ENCODE peak calls at places on chromosomes 5 and 9, in six cellular contexts. One of them, this sample, is unnamed. For H3K9me3, the result is how much of the 10 kb centered on the place peaks cover.

GRCh38 chr9:80556631-80557030 is 984.9 kb downstream of the TLE4 start:
- DNase-seq in heart right ventricle: no peak
- DNase-seq in endodermal cell: no peak
- DNase-seq in PC-3: peak
- DNase-seq in tibial artery: no peak
- DNase-seq in ovary: no peak
- DNase-seq in this sample: no peak

GRCh38 chr5:167296680-167297079 is 994.8 kb upstream of the WWC1 start:
- DNase-seq in PC-3: no peak
- DNase-seq in heart right ventricle: no peak
- DNase-seq in tibial artery: no peak
- DNase-seq in ovary: no peak
- DNase-seq in endodermal cell: no peak
- DNase-seq in this sample: no peak

GRCh38 chr9:90999425-91000397 is 198.1 kb downstream of the SYK start:
- DNase-seq in PC-3: peak
- DNase-seq in ovary: no peak
- DNase-seq in tibial artery: no peak
- DNase-seq in endodermal cell: no peak
- DNase-seq in heart right ventricle: no peak
- DNase-seq in this sample: no peak

GRCh38 chr5:42930934-42931333 is 109.2 kb downstream of the ANXA2R start:
- DNase-seq in tibial artery: no peak
- DNase-seq in endodermal cell: no peak
- DNase-seq in PC-3: peak
- DNase-seq in heart right ventricle: no peak
- DNase-seq in ovary: no peak
- DNase-seq in this sample: no peak

GRCh38 chr5:86814907-86815306 is 197.2 kb downstream of the COX7C start:
- DNase-seq in tibial artery: no peak
- DNase-seq in endodermal cell: no peak
- DNase-seq in heart right ventricle: no peak
- DNase-seq in ovary: no peak
- DNase-seq in PC-3: peak
- DNase-seq in this sample: no peak

GRCh38 chr5:178285399-178286225 is 53.0 kb upstream of the PHYKPL start:
- DNase-seq in ovary: no peak
- DNase-seq in endodermal cell: no peak
- DNase-seq in tibial artery: peak
- DNase-seq in PC-3: no peak
- DNase-seq in heart right ventricle: no peak
- DNase-seq in this sample: no peak

GRCh38 chr9:98781588-98782383 is 14.6 kb downstream of the ANKS6 start:
- DNase-seq in endodermal cell: no peak
- DNase-seq in heart right ventricle: no peak
- DNase-seq in PC-3: peak
- DNase-seq in tibial artery: no peak
- DNase-seq in ovary: no peak
- DNase-seq in this sample: no peak

GRCh38 chr5:173890195-173890951 is 2.2 kb downstream of the CPEB4 start:
- DNase-seq in ovary: peak
- DNase-seq in heart right ventricle: peak
- DNase-seq in endodermal cell: peak
- DNase-seq in PC-3: peak
- DNase-seq in tibial artery: no peak
- DNase-seq in this sample: no peak

GRCh38 chr5:76137887-76138542 is 54.8 kb downstream of the SV2C start:
- DNase-seq in tibial artery: no peak
- DNase-seq in heart right ventricle: no peak
- DNase-seq in endodermal cell: no peak
- DNase-seq in PC-3: no peak
- DNase-seq in ovary: no peak
- DNase-seq in this sample: no peak

GRCh38 chr5:19885040-19885824 is 102.8 kb downstream of the CDH18 start:
- DNase-seq in heart right ventricle: no peak
- DNase-seq in PC-3: no peak
- DNase-seq in endodermal cell: no peak
- DNase-seq in tibial artery: no peak
- DNase-seq in ovary: no peak
- DNase-seq in this sample: no peak

GRCh38 chr9:135210676-135211523 is 123.4 kb downstream of the OLFM1 start:
- DNase-seq in heart right ventricle: no peak
- DNase-seq in ovary: no peak
- DNase-seq in PC-3: no peak
- DNase-seq in tibial artery: peak
- DNase-seq in endodermal cell: no peak
- DNase-seq in this sample: no peak

GRCh38 chr5:168314735-168315411 is 23.4 kb downstream of the WWC1 start:
- DNase-seq in endodermal cell: peak
- DNase-seq in PC-3: peak
- DNase-seq in tibial artery: no peak
- DNase-seq in ovary: peak
- DNase-seq in heart right ventricle: no peak
- DNase-seq in this sample: no peak

GRCh38 chr9:95017062-95017461 is 290.6 kb downstream of the AOPEP start:
- DNase-seq in PC-3: no peak
- DNase-seq in endodermal cell: no peak
- DNase-seq in tibial artery: no peak
- DNase-seq in ovary: no peak
- DNase-seq in heart right ventricle: no peak
- DNase-seq in this sample: no peak

GRCh38 chr5:172852490-172853354 is 18.7 kb downstream of the ERGIC1 start:
- DNase-seq in heart right ventricle: no peak
- DNase-seq in PC-3: no peak
- DNase-seq in tibial artery: no peak
- DNase-seq in endodermal cell: no peak
- DNase-seq in ovary: no peak
- DNase-seq in this sample: no peak

GRCh38 chr9:109493648-109494047 is 4.5 kb downstream of the PTPN3 start:
- DNase-seq in ovary: no peak
- DNase-seq in PC-3: no peak
- DNase-seq in tibial artery: no peak
- DNase-seq in endodermal cell: no peak
- DNase-seq in heart right ventricle: no peak
- DNase-seq in this sample: no peak

GRCh38 chr5:11504794-11505193 is 399.5 kb downstream of the CTNND2 start:
- DNase-seq in tibial artery: no peak
- DNase-seq in PC-3: peak
- DNase-seq in ovary: no peak
- DNase-seq in heart right ventricle: no peak
- DNase-seq in endodermal cell: peak
- DNase-seq in this sample: no peak

GRCh38 chr5:141362719-141363118 is 1.2 kb upstream of the PCDHGA5 start:
- DNase-seq in ovary: no peak
- DNase-seq in tibial artery: no peak
- DNase-seq in PC-3: no peak
- DNase-seq in heart right ventricle: no peak
- DNase-seq in endodermal cell: no peak
- DNase-seq in this sample: no peak

GRCh38 chr5:141356133-141356532 is 1.3 kb downstream of the PCDHGA4 start:
- DNase-seq in heart right ventricle: no peak
- DNase-seq in endodermal cell: no peak
- DNase-seq in tibial artery: no peak
- DNase-seq in PC-3: no peak
- DNase-seq in ovary: no peak
- DNase-seq in this sample: no peak

GRCh38 chr5:141360685-141361084 is 891 bp downstream of the PCDHGB2 start:
- DNase-seq in endodermal cell: no peak
- DNase-seq in heart right ventricle: no peak
- DNase-seq in tibial artery: no peak
- DNase-seq in PC-3: no peak
- DNase-seq in ovary: no peak
- DNase-seq in this sample: no peak

GRCh38 chr5:141356950-141357349 is 2.1 kb downstream of the PCDHGA4 start:
- DNase-seq in ovary: no peak
- DNase-seq in heart right ventricle: no peak
- DNase-seq in PC-3: no peak
- DNase-seq in endodermal cell: no peak
- DNase-seq in tibial artery: no peak
- DNase-seq in this sample: no peak

GRCh38 chr5:141359790-141360426 is at the start of gene PCDHGB2:
- DNase-seq in endodermal cell: peak
- DNase-seq in PC-3: peak
- DNase-seq in heart right ventricle: no peak
- DNase-seq in tibial artery: no peak
- DNase-seq in ovary: no peak
- DNase-seq in this sample: no peak
- H3K9me3 ChIP-seq in endodermal cell: half or more
- H3K9me3 ChIP-seq in PC-3: under half
- H3K9me3 ChIP-seq in heart right ventricle: half or more
- H3K9me3 ChIP-seq in tibial artery: half or more
- H3K9me3 ChIP-seq in ovary: half or more
- H3K9me3 ChIP-seq in this sample: under half

GRCh38 chr5:120451445-120451844 is 12.7 kb upstream of the PRR16 start:
- DNase-seq in heart right ventricle: no peak
- DNase-seq in endodermal cell: no peak
- DNase-seq in ovary: no peak
- DNase-seq in tibial artery: no peak
- DNase-seq in PC-3: no peak
- DNase-seq in this sample: no peak

GRCh38 chr5:120449501-120449900 is 14.6 kb upstream of the PRR16 start:
- DNase-seq in ovary: no peak
- DNase-seq in tibial artery: no peak
- DNase-seq in heart right ventricle: no peak
- DNase-seq in PC-3: no peak
- DNase-seq in endodermal cell: no peak
- DNase-seq in this sample: no peak

GRCh38 chr5:120454094-120454798 is 9.9 kb upstream of the PRR16 start:
- DNase-seq in endodermal cell: no peak
- DNase-seq in heart right ventricle: peak
- DNase-seq in PC-3: no peak
- DNase-seq in tibial artery: no peak
- DNase-seq in ovary: no peak
- DNase-seq in this sample: no peak

GRCh38 chr5:120450910-120451309 is 13.2 kb upstream of the PRR16 start:
- DNase-seq in heart right ventricle: no peak
- DNase-seq in tibial artery: no peak
- DNase-seq in PC-3: no peak
- DNase-seq in endodermal cell: no peak
- DNase-seq in ovary: no peak
- DNase-seq in this sample: no peak

DNA sequence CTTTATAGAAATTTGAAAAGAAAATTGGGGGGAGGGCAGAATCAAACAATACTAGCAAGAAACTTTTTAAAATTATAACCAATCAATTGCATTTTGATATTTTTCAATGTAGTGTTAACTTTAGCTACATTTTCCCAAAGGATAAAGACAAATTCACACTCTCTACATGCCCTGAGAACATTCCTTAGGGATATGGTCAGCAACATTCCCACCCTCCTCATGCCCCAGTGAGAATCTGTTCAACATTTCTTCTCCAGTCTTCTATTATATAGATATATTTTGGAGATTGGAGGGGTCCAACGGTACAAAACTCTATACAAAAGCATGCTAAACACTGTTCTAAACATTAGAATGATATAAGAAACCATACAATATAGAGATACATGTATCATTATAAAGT is 11.6 kb upstream of the PRR16 start:
- DNase-seq in tibial artery: no peak
- DNase-seq in endodermal cell: no peak
- DNase-seq in ovary: no peak
- DNase-seq in PC-3: no peak
- DNase-seq in heart right ventricle: no peak
- DNase-seq in this sample: no peak
- H3K27ac ChIP-seq in tibial artery: no peak
- H3K27ac ChIP-seq in endodermal cell: no peak
- H3K27ac ChIP-seq in ovary: no peak
- H3K27ac ChIP-seq in PC-3: no peak
- H3K27ac ChIP-seq in heart right ventricle: no peak
- H3K27ac ChIP-seq in this sample: no peak

GRCh38 chr9:72703574-72703973 is 182.2 kb downstream of the TMC1 start:
- DNase-seq in heart right ventricle: no peak
- DNase-seq in PC-3: no peak
- DNase-seq in tibial artery: no peak
- DNase-seq in ovary: no peak
- DNase-seq in endodermal cell: no peak
- DNase-seq in this sample: no peak
- TF ChIP-seq CTCF in heart right ventricle: no peak
- TF ChIP-seq CTCF in PC-3: no peak
- TF ChIP-seq CTCF in tibial artery: no peak
- TF ChIP-seq CTCF in ovary: no peak
- TF ChIP-seq CTCF in endodermal cell: no peak
- TF ChIP-seq CTCF in this sample: no peak

DNA sequence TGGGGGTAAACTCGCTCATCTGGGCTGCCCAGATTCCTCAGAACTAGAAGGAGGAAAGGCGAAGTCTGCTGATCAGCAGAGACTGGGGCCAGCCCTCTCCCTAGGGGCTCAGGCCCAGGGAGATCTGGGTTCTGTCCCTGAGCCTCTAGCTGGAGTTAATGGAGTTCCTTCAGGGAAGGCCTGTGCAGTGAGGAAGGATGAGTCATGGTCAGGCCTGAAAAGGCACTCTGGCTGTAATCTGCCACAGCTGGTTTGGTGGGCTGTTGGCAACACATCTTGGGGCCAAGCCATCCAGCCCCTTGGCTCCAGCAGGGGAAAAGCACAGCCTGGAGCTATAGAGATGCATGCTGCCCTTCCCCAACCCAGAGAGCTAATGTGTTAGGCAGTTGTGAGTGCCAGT is 459.6 kb downstream of the PRELID2 start:
- DNase-seq in heart right ventricle: no peak
- DNase-seq in tibial artery: no peak
- DNase-seq in PC-3: no peak
- DNase-seq in endodermal cell: no peak
- DNase-seq in ovary: no peak
- DNase-seq in this sample: no peak
- H3K9me3 ChIP-seq in heart right ventricle: half or more
- H3K9me3 ChIP-seq in tibial artery: under half
- H3K9me3 ChIP-seq in PC-3: under half
- H3K9me3 ChIP-seq in endodermal cell: under half
- H3K9me3 ChIP-seq in ovary: under half
- H3K9me3 ChIP-seq in this sample: under half